ENCODE peak calls at places on chromosomes 1 and 21, in nine cellular contexts. One of them, this sample, is unnamed.

GRCh38 chr1:158830904-158831507 is at the start of gene MNDA:
- DNase-seq in fibroblast of pulmonary artery: no peak
- DNase-seq in GM06990: peak
- DNase-seq in astrocyte of the spinal cord: no peak
- DNase-seq in tibial artery: no peak
- DNase-seq in lower leg skin: no peak
- DNase-seq in epithelial cell of esophagus: no peak
- DNase-seq in AG10803: no peak
- DNase-seq in astrocyte of the cerebellum: no peak
- DNase-seq in this sample: no peak

GRCh38 chr1:112833806-112834205 is 118.7 kb upstream of the PPM1J start:
- DNase-seq in astrocyte of the cerebellum: no peak
- DNase-seq in epithelial cell of esophagus: no peak
- DNase-seq in lower leg skin: no peak
- DNase-seq in fibroblast of pulmonary artery: no peak
- DNase-seq in tibial artery: no peak
- DNase-seq in AG10803: no peak
- DNase-seq in GM06990: no peak
- DNase-seq in astrocyte of the spinal cord: no peak
- DNase-seq in this sample: no peak

GRCh38 chr1:39081266-39082139 is 55.4 kb downstream of the NDUFS5 start:
- DNase-seq in fibroblast of pulmonary artery: no peak
- DNase-seq in astrocyte of the spinal cord: no peak
- DNase-seq in tibial artery: no peak
- DNase-seq in epithelial cell of esophagus: peak
- DNase-seq in AG10803: no peak
- DNase-seq in lower leg skin: no peak
- DNase-seq in GM06990: peak
- DNase-seq in astrocyte of the cerebellum: no peak
- DNase-seq in this sample: no peak

GRCh38 chr1:116529199-116529616 is 41.6 kb downstream of the CD58 start:
- DNase-seq in lower leg skin: no peak
- DNase-seq in fibroblast of pulmonary artery: no peak
- DNase-seq in GM06990: no peak
- DNase-seq in astrocyte of the cerebellum: no peak
- DNase-seq in epithelial cell of esophagus: no peak
- DNase-seq in astrocyte of the spinal cord: peak
- DNase-seq in tibial artery: no peak
- DNase-seq in AG10803: peak
- DNase-seq in this sample: no peak

GRCh38 chr1:214402583-214403216 is 121.7 kb downstream of the SMYD2 start:
- DNase-seq in astrocyte of the spinal cord: no peak
- DNase-seq in lower leg skin: no peak
- DNase-seq in epithelial cell of esophagus: no peak
- DNase-seq in GM06990: no peak
- DNase-seq in AG10803: no peak
- DNase-seq in astrocyte of the cerebellum: no peak
- DNase-seq in tibial artery: no peak
- DNase-seq in fibroblast of pulmonary artery: peak
- DNase-seq in this sample: no peak

GRCh38 chr1:86464819-86465218 is 3.9 kb upstream of the CLCA1 start:
- DNase-seq in epithelial cell of esophagus: no peak
- DNase-seq in lower leg skin: no peak
- DNase-seq in GM06990: no peak
- DNase-seq in tibial artery: no peak
- DNase-seq in astrocyte of the cerebellum: no peak
- DNase-seq in astrocyte of the spinal cord: no peak
- DNase-seq in AG10803: no peak
- DNase-seq in fibroblast of pulmonary artery: no peak
- DNase-seq in this sample: no peak

GRCh38 chr1:15579683-15580047 is 5.2 kb downstream of the AGMAT start:
- DNase-seq in AG10803: no peak
- DNase-seq in fibroblast of pulmonary artery: no peak
- DNase-seq in epithelial cell of esophagus: no peak
- DNase-seq in lower leg skin: no peak
- DNase-seq in tibial artery: no peak
- DNase-seq in GM06990: no peak
- DNase-seq in astrocyte of the cerebellum: no peak
- DNase-seq in astrocyte of the spinal cord: no peak
- DNase-seq in this sample: no peak

GRCh38 chr1:60227581-60228252 is 154.1 kb upstream of the C1orf87 start:
- DNase-seq in astrocyte of the cerebellum: peak
- DNase-seq in AG10803: peak
- DNase-seq in lower leg skin: no peak
- DNase-seq in GM06990: no peak
- DNase-seq in tibial artery: no peak
- DNase-seq in epithelial cell of esophagus: peak
- DNase-seq in astrocyte of the spinal cord: peak
- DNase-seq in fibroblast of pulmonary artery: no peak
- DNase-seq in this sample: no peak

GRCh38 chr1:26239936-26240335 is 5.9 kb downstream of the CEP85 start:
- DNase-seq in astrocyte of the cerebellum: no peak
- DNase-seq in fibroblast of pulmonary artery: peak
- DNase-seq in GM06990: no peak
- DNase-seq in epithelial cell of esophagus: no peak
- DNase-seq in tibial artery: no peak
- DNase-seq in lower leg skin: no peak
- DNase-seq in AG10803: peak
- DNase-seq in astrocyte of the spinal cord: peak
- DNase-seq in this sample: no peak

GRCh38 chr1:20729155-20729931 is 3.2 kb downstream of the SH2D5 start:
- DNase-seq in astrocyte of the cerebellum: no peak
- DNase-seq in GM06990: no peak
- DNase-seq in AG10803: no peak
- DNase-seq in astrocyte of the spinal cord: no peak
- DNase-seq in lower leg skin: peak
- DNase-seq in tibial artery: no peak
- DNase-seq in epithelial cell of esophagus: no peak
- DNase-seq in fibroblast of pulmonary artery: no peak
- DNase-seq in this sample: no peak

GRCh38 chr1:201696217-201696761 is 132.7 kb upstream of the IPO9 start:
- DNase-seq in tibial artery: peak
- DNase-seq in GM06990: no peak
- DNase-seq in AG10803: peak
- DNase-seq in astrocyte of the cerebellum: peak
- DNase-seq in epithelial cell of esophagus: peak
- DNase-seq in lower leg skin: peak
- DNase-seq in fibroblast of pulmonary artery: peak
- DNase-seq in astrocyte of the spinal cord: peak
- DNase-seq in this sample: peak

GRCh38 chr21:39581414-39581813 is 31.3 kb upstream of the B3GALT5 start:
- DNase-seq in tibial artery: no peak
- DNase-seq in lower leg skin: no peak
- DNase-seq in fibroblast of pulmonary artery: no peak
- DNase-seq in AG10803: no peak
- DNase-seq in epithelial cell of esophagus: no peak
- DNase-seq in astrocyte of the cerebellum: no peak
- DNase-seq in astrocyte of the spinal cord: no peak
- DNase-seq in GM06990: no peak
- DNase-seq in this sample: no peak

GRCh38 chr21:45854702-45855247 is 126.8 kb upstream of the COL6A1 start:
- DNase-seq in astrocyte of the cerebellum: no peak
- DNase-seq in fibroblast of pulmonary artery: no peak
- DNase-seq in epithelial cell of esophagus: no peak
- DNase-seq in tibial artery: no peak
- DNase-seq in AG10803: no peak
- DNase-seq in lower leg skin: peak
- DNase-seq in GM06990: no peak
- DNase-seq in astrocyte of the spinal cord: no peak
- DNase-seq in this sample: no peak

GRCh38 chr1:151934048-151934493 is 24.8 kb upstream of the THEM4 start:
- DNase-seq in lower leg skin: no peak
- DNase-seq in astrocyte of the spinal cord: peak
- DNase-seq in epithelial cell of esophagus: peak
- DNase-seq in astrocyte of the cerebellum: no peak
- DNase-seq in AG10803: peak
- DNase-seq in tibial artery: no peak
- DNase-seq in fibroblast of pulmonary artery: peak
- DNase-seq in GM06990: no peak
- DNase-seq in this sample: no peak

GRCh38 chr1:111822138-111822537 is 66.4 kb downstream of the DDX20 start:
- DNase-seq in AG10803: no peak
- DNase-seq in epithelial cell of esophagus: no peak
- DNase-seq in GM06990: no peak
- DNase-seq in tibial artery: no peak
- DNase-seq in astrocyte of the cerebellum: no peak
- DNase-seq in lower leg skin: no peak
- DNase-seq in astrocyte of the spinal cord: no peak
- DNase-seq in fibroblast of pulmonary artery: no peak
- DNase-seq in this sample: no peak

GRCh38 chr1:45635211-45635610 is 11.4 kb upstream of the CCDC17 start:
- DNase-seq in GM06990: no peak
- DNase-seq in AG10803: no peak
- DNase-seq in astrocyte of the spinal cord: no peak
- DNase-seq in lower leg skin: no peak
- DNase-seq in epithelial cell of esophagus: no peak
- DNase-seq in astrocyte of the cerebellum: no peak
- DNase-seq in fibroblast of pulmonary artery: no peak
- DNase-seq in tibial artery: no peak
- DNase-seq in this sample: no peak

DNA sequence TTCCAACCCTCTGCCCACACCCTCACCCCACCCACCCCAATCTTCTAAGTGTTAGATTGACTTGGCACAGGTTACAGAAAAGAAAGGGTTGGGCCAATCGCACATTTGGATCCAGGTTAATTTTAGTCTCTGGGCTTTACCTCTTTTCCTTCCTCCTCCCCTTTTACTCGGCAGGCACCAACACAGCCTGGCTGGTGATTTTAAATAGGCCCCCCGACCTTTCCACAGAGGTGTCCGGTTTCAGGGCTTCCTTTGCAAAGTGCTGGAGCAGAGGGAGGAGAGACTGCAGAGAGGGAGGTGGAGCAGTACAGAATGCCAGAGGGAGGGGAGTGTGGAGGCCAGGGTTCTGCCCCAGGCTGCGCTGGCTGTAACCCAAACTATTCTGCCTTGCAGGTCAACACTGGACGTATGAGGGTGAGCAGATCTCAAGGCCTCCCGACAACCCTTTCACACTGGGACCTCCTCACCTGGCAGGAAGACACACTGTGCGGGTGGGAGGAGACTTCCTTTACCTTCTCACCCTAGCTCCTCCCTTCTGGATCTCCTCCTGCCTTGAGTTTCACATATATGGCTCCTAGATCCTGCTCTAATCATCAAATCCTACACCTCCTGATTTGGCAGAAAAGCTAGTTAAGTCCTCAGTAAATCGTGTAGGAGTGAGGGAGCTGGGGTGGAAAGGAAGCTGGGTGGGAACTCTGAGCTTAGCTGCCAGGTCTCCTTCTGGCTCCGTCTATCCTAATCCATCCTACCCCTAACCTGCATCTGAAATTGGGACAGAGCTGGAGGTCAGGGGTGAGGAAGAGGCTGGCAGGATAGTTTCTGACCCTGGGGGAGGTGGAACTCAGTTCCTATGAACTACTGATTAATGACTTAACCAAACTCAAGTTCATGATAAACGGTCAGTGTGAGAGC is 2.4 kb downstream of the CA14 start:
- DNase-seq in lower leg skin: no peak
- DNase-seq in astrocyte of the cerebellum: no peak
- DNase-seq in AG10803: no peak
- DNase-seq in tibial artery: no peak
- DNase-seq in fibroblast of pulmonary artery: no peak
- DNase-seq in astrocyte of the spinal cord: no peak
- DNase-seq in GM06990: no peak
- DNase-seq in epithelial cell of esophagus: peak
- DNase-seq in this sample: no peak
- H3K4me3 ChIP-seq in lower leg skin: no peak
- H3K4me3 ChIP-seq in astrocyte of the cerebellum: no peak
- H3K4me3 ChIP-seq in AG10803: no peak
- H3K4me3 ChIP-seq in tibial artery: no peak
- H3K4me3 ChIP-seq in fibroblast of pulmonary artery: no peak
- H3K4me3 ChIP-seq in astrocyte of the spinal cord: no peak
- H3K4me3 ChIP-seq in GM06990: no peak
- H3K4me3 ChIP-seq in epithelial cell of esophagus: peak
- H3K4me3 ChIP-seq in this sample: no peak

GRCh38 chr1:165152727-165153126 is 203.8 kb downstream of the LMX1A start:
- DNase-seq in tibial artery: no peak
- DNase-seq in astrocyte of the spinal cord: no peak
- DNase-seq in GM06990: no peak
- DNase-seq in astrocyte of the cerebellum: no peak
- DNase-seq in AG10803: no peak
- DNase-seq in lower leg skin: no peak
- DNase-seq in fibroblast of pulmonary artery: no peak
- DNase-seq in epithelial cell of esophagus: peak
- DNase-seq in this sample: no peak
- TF ChIP-seq CTCF in tibial artery: no peak
- TF ChIP-seq CTCF in astrocyte of the spinal cord: no peak
- TF ChIP-seq CTCF in GM06990: peak
- TF ChIP-seq CTCF in astrocyte of the cerebellum: peak
- TF ChIP-seq CTCF in AG10803: peak
- TF ChIP-seq CTCF in lower leg skin: no peak
- TF ChIP-seq CTCF in fibroblast of pulmonary artery: no peak
- TF ChIP-seq CTCF in epithelial cell of esophagus: peak
- TF ChIP-seq CTCF in this sample: peak

GRCh38 chr1:1597275-1597930 is 2.5 kb downstream of the FNDC10 start:
- DNase-seq in GM06990: no peak
- DNase-seq in astrocyte of the cerebellum: no peak
- DNase-seq in astrocyte of the spinal cord: no peak
- DNase-seq in AG10803: no peak
- DNase-seq in epithelial cell of esophagus: peak
- DNase-seq in fibroblast of pulmonary artery: no peak
- DNase-seq in tibial artery: no peak
- DNase-seq in lower leg skin: no peak
- DNase-seq in this sample: no peak
- H3K4me3 ChIP-seq in GM06990: no peak
- H3K4me3 ChIP-seq in astrocyte of the cerebellum: no peak
- H3K4me3 ChIP-seq in astrocyte of the spinal cord: no peak
- H3K4me3 ChIP-seq in AG10803: no peak
- H3K4me3 ChIP-seq in epithelial cell of esophagus: no peak
- H3K4me3 ChIP-seq in fibroblast of pulmonary artery: no peak
- H3K4me3 ChIP-seq in tibial artery: no peak
- H3K4me3 ChIP-seq in lower leg skin: no peak
- H3K4me3 ChIP-seq in this sample: no peak

GRCh38 chr1:117681093-117681950 is 75.5 kb downstream of the TENT5C start:
- DNase-seq in astrocyte of the cerebellum: no peak
- DNase-seq in astrocyte of the spinal cord: no peak
- DNase-seq in AG10803: no peak
- DNase-seq in lower leg skin: no peak
- DNase-seq in fibroblast of pulmonary artery: no peak
- DNase-seq in GM06990: no peak
- DNase-seq in tibial artery: no peak
- DNase-seq in epithelial cell of esophagus: peak
- DNase-seq in this sample: no peak

GRCh38 chr1:117679868-117680267 is 74.0 kb downstream of the TENT5C start:
- DNase-seq in epithelial cell of esophagus: no peak
- DNase-seq in tibial artery: no peak
- DNase-seq in astrocyte of the spinal cord: no peak
- DNase-seq in astrocyte of the cerebellum: no peak
- DNase-seq in lower leg skin: no peak
- DNase-seq in GM06990: no peak
- DNase-seq in AG10803: no peak
- DNase-seq in fibroblast of pulmonary artery: no peak
- DNase-seq in this sample: no peak

GRCh38 chr1:117679299-117679698 is 73.5 kb downstream of the TENT5C start:
- DNase-seq in AG10803: no peak
- DNase-seq in epithelial cell of esophagus: no peak
- DNase-seq in lower leg skin: no peak
- DNase-seq in astrocyte of the cerebellum: no peak
- DNase-seq in astrocyte of the spinal cord: no peak
- DNase-seq in GM06990: no peak
- DNase-seq in fibroblast of pulmonary artery: no peak
- DNase-seq in tibial artery: no peak
- DNase-seq in this sample: no peak

GRCh38 chr1:117682372-117682771 is 76.5 kb downstream of the TENT5C start:
- DNase-seq in epithelial cell of esophagus: no peak
- DNase-seq in GM06990: no peak
- DNase-seq in AG10803: no peak
- DNase-seq in astrocyte of the cerebellum: no peak
- DNase-seq in astrocyte of the spinal cord: no peak
- DNase-seq in lower leg skin: no peak
- DNase-seq in fibroblast of pulmonary artery: no peak
- DNase-seq in tibial artery: peak
- DNase-seq in this sample: no peak

GRCh38 chr1:117680316-117681002 is 74.6 kb downstream of the TENT5C start:
- DNase-seq in epithelial cell of esophagus: no peak
- DNase-seq in tibial artery: no peak
- DNase-seq in astrocyte of the cerebellum: no peak
- DNase-seq in lower leg skin: no peak
- DNase-seq in AG10803: no peak
- DNase-seq in fibroblast of pulmonary artery: no peak
- DNase-seq in GM06990: no peak
- DNase-seq in astrocyte of the spinal cord: no peak
- DNase-seq in this sample: no peak
- TF ChIP-seq CTCF in epithelial cell of esophagus: no peak
- TF ChIP-seq CTCF in tibial artery: no peak
- TF ChIP-seq CTCF in astrocyte of the cerebellum: no peak
- TF ChIP-seq CTCF in lower leg skin: no peak
- TF ChIP-seq CTCF in AG10803: no peak
- TF ChIP-seq CTCF in fibroblast of pulmonary artery: no peak
- TF ChIP-seq CTCF in GM06990: no peak
- TF ChIP-seq CTCF in astrocyte of the spinal cord: no peak
- TF ChIP-seq CTCF in this sample: no peak

This sample was measured in HFF-Myc.